ENCODE peak calls at places on chromosomes 11 and 22, in six cellular contexts. F is stimulated activated CD4-positive, alpha-beta T cell treated with anti-CD3 and anti-CD28 coated beads, Interleukin-1b, Interleukin-23, amount 100 ng/mL, for 4 hours; B is H4; R is AG20443; S is AML-193; P is activated T-cell treated with anti-CD3 and anti-CD28 coated beads for 1 hour. Y is an unnamed sample.

GRCh38 chr11:45815747-45816146 is 10.8 kb downstream of the SLC35C1 start:
- DNase-seq in F (no peak), B (no peak), R (peak; percentile 54), S (no peak), P (no peak), Y (peak; percentile 35)

GRCh38 chr11:90805172-90805571 is 582.3 kb upstream of the CHORDC1 start:
- DNase-seq in F (no peak), B (no peak), R (no peak), S (no peak), P (no peak), Y (no peak)

GRCh38 chr11:102604011-102604410 is 21.1 kb downstream of the MMP20 start:
- DNase-seq in F (no peak), B (no peak), R (no peak), S (no peak), P (no peak), Y (no peak)

GRCh38 chr11:9344046-9344680 is 29.8 kb upstream of the TMEM41B start:
- DNase-seq in F (no peak), B (no peak), R (no peak), S (no peak), P (no peak), Y (peak; percentile 10)

GRCh38 chr11:43738600-43739409 is 58.3 kb downstream of the HSD17B12 start:
- DNase-seq in F (no peak), B (peak; percentile 82), R (peak; percentile 81), S (no peak), P (no peak), Y (peak; percentile 74)

GRCh38 chr22:24564376-24565058 is 8.7 kb downstream of the SNRPD3 start:
- DNase-seq in F (no peak), B (no peak), R (no peak), S (no peak), P (no peak), Y (no peak)

GRCh38 chr11:80074837-80075236 is 634.0 kb upstream of the TENM4 start:
- DNase-seq in F (no peak), B (no peak), R (no peak), S (no peak), P (no peak), Y (no peak)

GRCh38 chr11:43222215-43222614 is 89.6 kb upstream of the API5 start:
- DNase-seq in F (no peak), B (no peak), R (no peak), S (no peak), P (no peak), Y (no peak)

GRCh38 chr11:131661137-131661536 is 290.7 kb downstream of the NTM start:
- DNase-seq in F (no peak), B (no peak), R (peak; percentile 58), S (no peak), P (no peak), Y (no peak)

GRCh38 chr22:26161746-26162145 is 7.5 kb upstream of the SEZ6L start:
- DNase-seq in F (no peak), B (no peak), R (no peak), S (no peak), P (no peak), Y (no peak)

GRCh38 chr22:26559961-26560575 is 29.9 kb downstream of the TPST2 start:
- DNase-seq in F (no peak), B (no peak), R (no peak), S (peak; percentile 69), P (no peak), Y (peak; percentile 47)

GRCh38 chr11:13008625-13009475 is at the start of gene RASSF10:
- DNase-seq in F (no peak), B (peak; percentile 24), R (peak; percentile 50), S (no peak), P (no peak), Y (no peak)

Y was measured in NB4.